ENCODE peak calls at places on chromosome 4, in eight cellular contexts. A is heart left ventricle, V is right lobe of liver, F is cardiac muscle cell, B is left lung, P is esophagus squamous epithelium, D is endodermal cell, H is Peyer's patch. G is an unnamed sample.

GRCh38 chr4:148634476-148634875 is 192.3 kb upstream of the NR3C2 start:
- DNase-seq in B (no peak), P (no peak), A (no peak), H (no peak), D (no peak), F (no peak), V (no peak), G (no peak)

GRCh38 chr4:178823673-178824072 is 1381.4 kb upstream of the AGA start:
- DNase-seq in A (no peak), V (no peak), P (no peak), B (no peak), F (no peak), D (no peak), H (no peak), G (no peak)

GRCh38 chr4:46839128-46839527 is 69.9 kb downstream of the COX7B2 start:
- DNase-seq in A (no peak), D (peak; percentile 65), V (no peak), H (no peak), P (no peak), F (peak; percentile 24), B (no peak), G (no peak)

GRCh38 chr4:181597766-181598165 is 645.4 kb upstream of the TENM3 start:
- DNase-seq in P (no peak), F (no peak), H (no peak), V (no peak), B (no peak), D (no peak), A (no peak), G (no peak)

GRCh38 chr4:181796502-181796901 is 446.7 kb upstream of the TENM3 start:
- DNase-seq in F (no peak), V (no peak), H (no peak), D (no peak), P (no peak), B (no peak), A (no peak), G (no peak)

GRCh38 chr4:81504685-81505598 is 33.2 kb upstream of the RASGEF1B start:
- DNase-seq in D (no peak), P (peak; percentile 23), V (peak; percentile 64), B (peak; percentile 81), F (no peak), A (peak; percentile 75), H (no peak), G (peak; percentile 84)

GRCh38 chr4:138869165-138869564 is 146.4 kb upstream of the NOCT start:
- DNase-seq in V (no peak), P (no peak), B (no peak), F (no peak), H (no peak), A (no peak), D (no peak), G (no peak)

GRCh38 chr4:105698607-105699006 is 9.9 kb downstream of the INTS12 start:
- DNase-seq in B (no peak), D (no peak), P (no peak), H (no peak), F (no peak), A (no peak), V (no peak), G (no peak)

GRCh38 chr4:33386761-33387160 is 2666.6 kb downstream of the PCDH7 start:
- DNase-seq in B (no peak), A (no peak), H (no peak), V (no peak), P (no peak), D (no peak), F (no peak), G (no peak)

GRCh38 chr4:184471872-184472539 is 2.3 kb downstream of the IRF2 start:
- DNase-seq in F (no peak), D (peak; percentile 59), V (no peak), A (no peak), B (no peak), H (no peak), P (no peak), G (no peak)

GRCh38 chr4:6056976-6057766 is 38.9 kb upstream of the C4orf50 start:
- DNase-seq in P (no peak), B (no peak), F (no peak), V (no peak), D (no peak), A (no peak), H (no peak), G (no peak)

GRCh38 chr4:113355550-113356371 is 306.3 kb downstream of the ANK2 start:
- DNase-seq in B (no peak), F (no peak), D (peak; percentile 46), V (no peak), H (no peak), P (no peak), A (peak; percentile 66), G (no peak)

GRCh38 chr4:164536829-164537228 is 217.1 kb upstream of the SMIM31 start:
- DNase-seq in A (no peak), P (no peak), B (no peak), H (no peak), F (peak; percentile 21), V (no peak), D (no peak), G (no peak)

GRCh38 chr4:157713342-157713741 is 459.5 kb downstream of the GASK1B start:
- DNase-seq in D (no peak), P (no peak), H (no peak), F (no peak), A (no peak), B (no peak), V (no peak), G (no peak)

GRCh38 chr4:156771171-156771837 is 200.3 kb downstream of the PDGFC start:
- DNase-seq in F (no peak), H (no peak), P (no peak), V (no peak), A (no peak), B (no peak), D (no peak), G (no peak)

GRCh38 chr4:8185280-8185679 is 13.8 kb upstream of the SH3TC1 start:
- DNase-seq in D (no peak), H (no peak), A (no peak), P (no peak), B (no peak), F (no peak), V (no peak), G (no peak)

GRCh38 chr4:102535398-102536082 is 34.4 kb downstream of the NFKB1 start:
- DNase-seq in B (no peak), D (no peak), F (no peak), A (no peak), V (no peak), H (no peak), P (no peak), G (no peak)

GRCh38 chr4:116101321-116101720 is 984.1 kb downstream of the TRAM1L1 start:
- DNase-seq in V (no peak), B (no peak), F (no peak), P (no peak), D (no peak), A (no peak), H (no peak), G (no peak)

GRCh38 chr4:8427761-8428287 is 12.7 kb downstream of the ACOX3 start:
- DNase-seq in A (no peak), B (no peak), D (no peak), V (no peak), P (no peak), F (peak; percentile 59), H (no peak), G (no peak)

GRCh38 chr4:102420563-102421221 is 75.4 kb upstream of the SLC39A8 start:
- DNase-seq in F (no peak), P (no peak), H (no peak), V (no peak), B (no peak), D (no peak), A (no peak), G (no peak)

DNA sequence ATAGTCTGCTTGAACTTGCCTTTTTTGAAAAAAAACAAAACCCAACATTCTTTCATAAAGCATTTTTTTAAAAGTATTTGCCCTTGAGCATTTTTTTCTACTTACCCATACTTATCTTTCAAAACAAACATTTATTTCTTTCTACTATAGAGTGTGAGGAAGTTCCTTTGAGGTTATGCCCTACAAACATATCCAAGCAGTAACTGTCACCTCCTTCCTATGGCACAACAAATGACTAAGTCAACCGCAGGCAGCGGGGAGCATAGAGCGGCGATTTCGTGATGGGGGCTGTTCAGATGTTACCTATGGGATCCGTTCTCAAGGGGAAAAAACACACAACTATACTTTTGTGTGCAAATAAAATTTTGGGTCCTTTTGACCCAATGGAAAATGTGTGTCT is 19.4 kb downstream of the SPRY1 start:
- DNase-seq in F (no peak), A (no peak), B (no peak), P (no peak), V (no peak), D (no peak), H (no peak), G (no peak)
- H3K27ac ChIP-seq in F (no peak overlapping the region), A (no peak overlapping the region), B (no peak overlapping the region), P (no peak overlapping the region), V (no peak overlapping the region), D (no peak overlapping the region), H (no peak overlapping the region), G (no peak overlapping the region)

GRCh38 chr4:1222938-1223690 is 25.8 kb downstream of the CTBP1 start:
- DNase-seq in V (no peak), F (no peak), A (no peak), D (no peak), H (no peak), B (no peak), P (no peak), G (no peak)
- H3K27ac ChIP-seq in V (no peak overlapping the region), F (no peak overlapping the region), A (no peak overlapping the region), D (no peak overlapping the region), H (no peak overlapping the region), B (no peak overlapping the region), P (peak overlapping the region; percentile 81), G (no peak overlapping the region)

GRCh38 chr4:185570727-185571126 is 35.4 kb upstream of the PDLIM3 start:
- DNase-seq in H (no peak), A (no peak), V (no peak), P (no peak), D (no peak), B (no peak), F (no peak), G (no peak)
- H3K27ac ChIP-seq in H (no peak overlapping the region), A (peak overlapping the region; percentile 91), V (no peak overlapping the region), P (peak overlapping the region; percentile 84), D (no peak overlapping the region), B (no peak overlapping the region), F (no peak overlapping the region), G (no peak overlapping the region)

DNA sequence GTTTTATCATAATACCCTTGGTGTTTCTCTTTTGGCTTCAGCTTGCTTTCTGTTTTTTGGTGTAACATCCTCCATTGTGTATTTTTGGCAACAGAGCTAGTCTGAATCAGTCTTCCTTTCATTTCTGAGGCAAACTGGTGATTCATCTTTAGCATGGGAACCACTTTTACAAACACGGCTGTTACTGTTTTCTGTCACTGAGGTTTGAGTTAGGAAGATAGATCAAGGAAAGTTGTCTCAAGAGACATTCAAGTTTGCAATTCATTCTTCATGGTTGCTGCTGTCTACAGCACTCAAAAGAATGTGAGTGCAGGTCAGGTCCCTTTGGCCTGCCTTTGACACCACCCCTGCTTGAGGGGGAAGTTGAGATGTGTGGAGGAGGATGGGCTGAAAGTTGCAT is 36.3 kb downstream of the IL21 start:
- DNase-seq in H (no peak), P (no peak), D (no peak), V (no peak), F (no peak), B (no peak), A (no peak), G (no peak)
- H3K27ac ChIP-seq in H (peak overlapping the region; percentile 9), P (no peak overlapping the region), D (no peak overlapping the region), V (no peak overlapping the region), F (no peak overlapping the region), B (no peak overlapping the region), A (no peak overlapping the region), G (no peak overlapping the region)

G was measured in lower lobe of right lung.